ENCODE peak calls at places on chromosomes 12 and 14, in ten cellular contexts. N, G, F, Z, E, T, H, B, Q and D are unnamed samples.

GRCh38 chr14:26765768-26766550 is 168.1 kb upstream of the NOVA1 start:
- DNase-seq in H (no peak), N (no peak), Z (no peak), T (no peak), G (no peak), E (no peak), B (no peak), Q (no peak), F (peak), D (peak)

GRCh38 chr12:108839011-108839889 is 18.1 kb downstream of the SSH1 start:
- DNase-seq in F (peak), N (no peak), E (no peak), H (no peak), B (no peak), G (no peak), T (no peak), Q (no peak), Z (no peak), D (peak)

GRCh38 chr14:52473557-52473956 is 78.7 kb downstream of the TXNDC16 start:
- DNase-seq in F (peak), Z (no peak), N (peak), E (no peak), B (no peak), H (no peak), G (no peak), T (no peak), Q (no peak), D (no peak)

GRCh38 chr12:122946690-122947271 is 19.5 kb downstream of the ABCB9 start:
- DNase-seq in Z (no peak), G (peak), Q (no peak), F (peak), B (peak), E (no peak), H (peak), N (no peak), T (peak), D (peak)

GRCh38 chr12:12671850-12672660 is 23.9 kb downstream of the GPR19 start:
- DNase-seq in N (no peak), B (no peak), E (no peak), H (no peak), Z (no peak), F (peak), G (no peak), T (no peak), Q (no peak), D (no peak)

GRCh38 chr14:81247271-81247766 is 26.6 kb upstream of the GTF2A1 start:
- DNase-seq in N (no peak), E (no peak), Q (no peak), H (no peak), B (no peak), T (no peak), G (no peak), F (peak), Z (no peak), D (no peak)

GRCh38 chr12:27711312-27711682 is 665 bp downstream of the MRPS35 start:
- DNase-seq in T (no peak), N (no peak), G (no peak), E (no peak), H (no peak), B (peak), F (no peak), Q (peak), Z (no peak), D (no peak)

GRCh38 chr14:61953602-61954001 is 191.4 kb downstream of the SNAPC1 start:
- DNase-seq in B (no peak), F (no peak), Z (no peak), H (no peak), T (no peak), Q (no peak), G (no peak), E (no peak), N (no peak), D (no peak)

GRCh38 chr12:55676707-55677106 is 31.0 kb downstream of the ITGA7 start:
- DNase-seq in Z (no peak), G (no peak), N (no peak), B (no peak), F (peak), T (no peak), H (no peak), E (no peak), Q (no peak), D (no peak)

GRCh38 chr12:123655420-123655819 is 15.5 kb upstream of the TCTN2 start:
- DNase-seq in E (no peak), T (no peak), Z (no peak), B (no peak), G (peak), N (no peak), F (no peak), H (no peak), Q (no peak), D (no peak)

GRCh38 chr12:45543887-45544286 is 185.6 kb upstream of the ARID2 start:
- DNase-seq in Q (peak), H (peak), N (peak), E (no peak), B (peak), F (peak), Z (peak), G (no peak), T (no peak), D (no peak)